ENCODE peak calls at places on chromosome 16, in seven cellular contexts. M, Y, H, W, X, J and U are unnamed samples.

GRCh38 chr16:69845181-69845580 is 83.0 kb downstream of the WWP2 start:
- DNase-seq in M (no peak), Y (no peak), H (no peak), W (no peak), X (no peak), J (no peak), U (no peak)

GRCh38 chr16:9837481-9837880 is 344.7 kb downstream of the GRIN2A start:
- DNase-seq in M (no peak), Y (no peak), H (no peak), W (no peak), X (no peak), J (no peak), U (no peak)

GRCh38 chr16:85134794-85135153 is 22.5 kb upstream of the CIBAR2 start:
- DNase-seq in M (no peak), Y (no peak), H (no peak), W (no peak), X (no peak), J (no peak), U (peak)

GRCh38 chr16:67087803-67088202 is 21.9 kb upstream of the PHAF1 start:
- DNase-seq in M (no peak), Y (no peak), H (no peak), W (no peak), X (no peak), J (no peak), U (no peak)

GRCh38 chr16:86844691-86845090 is 266.3 kb downstream of the FOXL1 start:
- DNase-seq in M (no peak), Y (no peak), H (no peak), W (no peak), X (no peak), J (no peak), U (peak)

GRCh38 chr16:75622762-75623605 is at the start of gene ADAT1:
- DNase-seq in M (peak), Y (peak), H (peak), W (peak), X (peak), J (peak), U (peak)

GRCh38 chr16:17176199-17176598 is 294.6 kb downstream of the XYLT1 start:
- DNase-seq in M (no peak), Y (no peak), H (no peak), W (no peak), X (no peak), J (no peak), U (no peak)

GRCh38 chr16:51161440-51162195 is 10.5 kb upstream of the SALL1 start:
- DNase-seq in M (no peak), Y (no peak), H (no peak), W (no peak), X (no peak), J (no peak), U (no peak)

GRCh38 chr16:71367243-71367976 is 8.9 kb downstream of the CALB2 start:
- DNase-seq in M (no peak), Y (peak), H (peak), W (no peak), X (no peak), J (no peak), U (peak)

GRCh38 chr16:78150233-78150632 is 50.8 kb downstream of the WWOX start:
- DNase-seq in M (no peak), Y (no peak), H (no peak), W (no peak), X (no peak), J (no peak), U (no peak)

GRCh38 chr16:56197227-56197992 is 6.1 kb downstream of the GNAO1 start:
- DNase-seq in M (no peak), Y (peak), H (no peak), W (no peak), X (no peak), J (no peak), U (no peak)

GRCh38 chr16:67928147-67928546 is 3.5 kb downstream of the CTRL start:
- DNase-seq in M (no peak), Y (no peak), H (no peak), W (no peak), X (no peak), J (no peak), U (no peak)

GRCh38 chr16:24833352-24833751 is 12.4 kb upstream of the SLC5A11 start:
- DNase-seq in M (no peak), Y (no peak), H (no peak), W (no peak), X (no peak), J (no peak), U (no peak)

GRCh38 chr16:31713945-31714898 is 159.4 kb upstream of the ZNF267 start:
- DNase-seq in M (no peak), Y (no peak), H (no peak), W (no peak), X (no peak), J (no peak), U (peak)

GRCh38 chr16:23538919-23539278 is 18.3 kb downstream of the EARS2 start:
- DNase-seq in M (no peak), Y (no peak), H (no peak), W (no peak), X (no peak), J (no peak), U (no peak)

GRCh38 chr16:79122343-79122742 is 478.2 kb downstream of the MAF start:
- DNase-seq in M (no peak), Y (no peak), H (no peak), W (no peak), X (no peak), J (no peak), U (no peak)

GRCh38 chr16:58124601-58124915 is 4.6 kb downstream of the CFAP20 start:
- DNase-seq in M (no peak), Y (no peak), H (no peak), W (no peak), X (no peak), J (no peak), U (no peak)

GRCh38 chr16:69741519-69741918 is 13.2 kb downstream of the NOB1 start:
- DNase-seq in M (no peak), Y (no peak), H (no peak), W (no peak), X (no peak), J (no peak), U (no peak)

GRCh38 chr16:64626771-64627170 is 495.1 kb downstream of the CDH11 start:
- DNase-seq in M (no peak), Y (no peak), H (no peak), W (no peak), X (no peak), J (no peak), U (peak)

GRCh38 chr16:50478021-50478772 is 70.0 kb upstream of the NKD1 start:
- DNase-seq in M (no peak), Y (no peak), H (no peak), W (no peak), X (no peak), J (no peak), U (no peak)

GRCh38 chr16:85228463-85228862 is 116.2 kb upstream of the CIBAR2 start:
- DNase-seq in M (no peak), Y (no peak), H (no peak), W (no peak), X (no peak), J (no peak), U (no peak)

GRCh38 chr16:51723016-51723724 is 572.1 kb upstream of the SALL1 start:
- DNase-seq in M (no peak), Y (no peak), H (no peak), W (no peak), X (no peak), J (no peak), U (no peak)

GRCh38 chr16:52441886-52442285 is 105.1 kb downstream of the TOX3 start:
- DNase-seq in M (no peak), Y (no peak), H (no peak), W (no peak), X (no peak), J (no peak), U (no peak)

GRCh38 chr16:48459167-48459566 is 74.0 kb upstream of the SIAH1 start:
- DNase-seq in M (no peak), Y (no peak), H (no peak), W (no peak), X (no peak), J (no peak), U (no peak)

GRCh38 chr16:88318091-88318494 is 64.7 kb upstream of the ZNF469 start:
- DNase-seq in M (no peak), Y (no peak), H (no peak), W (no peak), X (peak), J (no peak), U (no peak)

GRCh38 chr16:19299565-19299964 is 14.0 kb downstream of the CLEC19A start:
- DNase-seq in M (no peak), Y (no peak), H (no peak), W (no peak), X (no peak), J (no peak), U (no peak)

GRCh38 chr16:17305694-17306093 is 165.1 kb downstream of the XYLT1 start:
- DNase-seq in M (no peak), Y (no peak), H (no peak), W (no peak), X (no peak), J (no peak), U (no peak)

GRCh38 chr16:77289331-77289809 is 90.2 kb downstream of the SYCE1L start:
- DNase-seq in M (no peak), Y (peak), H (peak), W (no peak), X (no peak), J (no peak), U (no peak)

GRCh38 chr16:30893082-30893743 is 664 bp downstream of the BCL7C start:
- DNase-seq in M (no peak), Y (peak), H (no peak), W (no peak), X (peak), J (no peak), U (peak)

GRCh38 chr16:11303405-11304138 is 22.4 kb upstream of the PRM1 start:
- DNase-seq in M (no peak), Y (no peak), H (no peak), W (no peak), X (no peak), J (no peak), U (peak)

GRCh38 chr16:80806957-80807356 is 2.6 kb upstream of the CDYL2 start:
- DNase-seq in M (no peak), Y (no peak), H (peak), W (peak), X (no peak), J (no peak), U (no peak)

GRCh38 chr16:23448392-23448791 is 4.6 kb downstream of the COG7 start:
- DNase-seq in M (no peak), Y (no peak), H (no peak), W (no peak), X (no peak), J (no peak), U (no peak)

GRCh38 chr16:75225092-75225491 is 6.3 kb downstream of the CTRB1 start:
- DNase-seq in M (no peak), Y (no peak), H (no peak), W (no peak), X (no peak), J (no peak), U (no peak)

GRCh38 chr16:31329671-31330552 is 25.1 kb upstream of the ITGAX start:
- DNase-seq in M (no peak), Y (no peak), H (no peak), W (no peak), X (peak), J (no peak), U (no peak)